ENCODE peak calls at places on chromosomes 7 and 10, in eight cellular contexts. One of them, this sample, is unnamed.

GRCh38 chr10:98418596-98419265 is 3.7 kb upstream of the PYROXD2 start:
- DNase-seq in AG20443: no peak
- DNase-seq in stimulated activated CD4-positive, alpha-beta T cell treated with anti-CD3 and anti-CD28 coated beads, TNF-alpha, amount 100 ng/mL, for 1 hour: no peak
- DNase-seq in hypothalamus: no peak
- DNase-seq in endothelial cell of umbilical vein: no peak
- DNase-seq in heart left ventricle: no peak
- DNase-seq in lower lobe of right lung: no peak
- DNase-seq in islet precursor cell: peak
- DNase-seq in this sample: no peak

GRCh38 chr10:80164596-80164995 is 32.1 kb downstream of the PLAC9 start:
- DNase-seq in AG20443: no peak
- DNase-seq in islet precursor cell: no peak
- DNase-seq in lower lobe of right lung: no peak
- DNase-seq in heart left ventricle: no peak
- DNase-seq in stimulated activated CD4-positive, alpha-beta T cell treated with anti-CD3 and anti-CD28 coated beads, TNF-alpha, amount 100 ng/mL, for 1 hour: no peak
- DNase-seq in endothelial cell of umbilical vein: no peak
- DNase-seq in hypothalamus: no peak
- DNase-seq in this sample: no peak

GRCh38 chr10:44756235-44756634 is 154.9 kb upstream of the TMEM72 start:
- DNase-seq in heart left ventricle: no peak
- DNase-seq in endothelial cell of umbilical vein: peak
- DNase-seq in hypothalamus: no peak
- DNase-seq in AG20443: peak
- DNase-seq in lower lobe of right lung: no peak
- DNase-seq in islet precursor cell: no peak
- DNase-seq in stimulated activated CD4-positive, alpha-beta T cell treated with anti-CD3 and anti-CD28 coated beads, TNF-alpha, amount 100 ng/mL, for 1 hour: no peak
- DNase-seq in this sample: no peak

GRCh38 chr10:103688451-103688850 is 166.9 kb downstream of the SH3PXD2A start:
- DNase-seq in stimulated activated CD4-positive, alpha-beta T cell treated with anti-CD3 and anti-CD28 coated beads, TNF-alpha, amount 100 ng/mL, for 1 hour: no peak
- DNase-seq in lower lobe of right lung: no peak
- DNase-seq in AG20443: no peak
- DNase-seq in hypothalamus: no peak
- DNase-seq in heart left ventricle: no peak
- DNase-seq in endothelial cell of umbilical vein: no peak
- DNase-seq in islet precursor cell: no peak
- DNase-seq in this sample: no peak

GRCh38 chr10:79434223-79434687 is 11.2 kb downstream of the ZCCHC24 start:
- DNase-seq in islet precursor cell: no peak
- DNase-seq in AG20443: no peak
- DNase-seq in lower lobe of right lung: no peak
- DNase-seq in heart left ventricle: no peak
- DNase-seq in hypothalamus: no peak
- DNase-seq in stimulated activated CD4-positive, alpha-beta T cell treated with anti-CD3 and anti-CD28 coated beads, TNF-alpha, amount 100 ng/mL, for 1 hour: no peak
- DNase-seq in endothelial cell of umbilical vein: no peak
- DNase-seq in this sample: no peak

GRCh38 chr7:128738570-128739047 is 550 bp upstream of the CALU start:
- DNase-seq in hypothalamus: no peak
- DNase-seq in stimulated activated CD4-positive, alpha-beta T cell treated with anti-CD3 and anti-CD28 coated beads, TNF-alpha, amount 100 ng/mL, for 1 hour: peak
- DNase-seq in AG20443: no peak
- DNase-seq in lower lobe of right lung: no peak
- DNase-seq in heart left ventricle: no peak
- DNase-seq in islet precursor cell: peak
- DNase-seq in endothelial cell of umbilical vein: no peak
- DNase-seq in this sample: no peak

GRCh38 chr10:1807196-1807595 is 69.9 kb upstream of the ADARB2 start:
- DNase-seq in heart left ventricle: no peak
- DNase-seq in stimulated activated CD4-positive, alpha-beta T cell treated with anti-CD3 and anti-CD28 coated beads, TNF-alpha, amount 100 ng/mL, for 1 hour: no peak
- DNase-seq in islet precursor cell: no peak
- DNase-seq in hypothalamus: no peak
- DNase-seq in AG20443: no peak
- DNase-seq in lower lobe of right lung: no peak
- DNase-seq in endothelial cell of umbilical vein: no peak
- DNase-seq in this sample: no peak

GRCh38 chr10:109968954-109969644 is 38.7 kb upstream of the ADD3 start:
- DNase-seq in endothelial cell of umbilical vein: no peak
- DNase-seq in islet precursor cell: no peak
- DNase-seq in hypothalamus: peak
- DNase-seq in heart left ventricle: no peak
- DNase-seq in lower lobe of right lung: no peak
- DNase-seq in stimulated activated CD4-positive, alpha-beta T cell treated with anti-CD3 and anti-CD28 coated beads, TNF-alpha, amount 100 ng/mL, for 1 hour: no peak
- DNase-seq in AG20443: no peak
- DNase-seq in this sample: no peak

GRCh38 chr10:1187855-1188555 is 131.8 kb downstream of the WDR37 start:
- DNase-seq in lower lobe of right lung: no peak
- DNase-seq in endothelial cell of umbilical vein: no peak
- DNase-seq in stimulated activated CD4-positive, alpha-beta T cell treated with anti-CD3 and anti-CD28 coated beads, TNF-alpha, amount 100 ng/mL, for 1 hour: no peak
- DNase-seq in hypothalamus: peak
- DNase-seq in AG20443: no peak
- DNase-seq in heart left ventricle: no peak
- DNase-seq in islet precursor cell: peak
- DNase-seq in this sample: peak

GRCh38 chr7:28130277-28130676 is 50.3 kb downstream of the JAZF1 start:
- DNase-seq in islet precursor cell: no peak
- DNase-seq in stimulated activated CD4-positive, alpha-beta T cell treated with anti-CD3 and anti-CD28 coated beads, TNF-alpha, amount 100 ng/mL, for 1 hour: no peak
- DNase-seq in hypothalamus: no peak
- DNase-seq in heart left ventricle: no peak
- DNase-seq in AG20443: peak
- DNase-seq in lower lobe of right lung: no peak
- DNase-seq in endothelial cell of umbilical vein: no peak
- DNase-seq in this sample: no peak

GRCh38 chr10:19498348-19499290 is 317.6 kb upstream of the PLXDC2 start:
- DNase-seq in heart left ventricle: no peak
- DNase-seq in endothelial cell of umbilical vein: no peak
- DNase-seq in AG20443: no peak
- DNase-seq in islet precursor cell: no peak
- DNase-seq in stimulated activated CD4-positive, alpha-beta T cell treated with anti-CD3 and anti-CD28 coated beads, TNF-alpha, amount 100 ng/mL, for 1 hour: no peak
- DNase-seq in hypothalamus: no peak
- DNase-seq in lower lobe of right lung: no peak
- DNase-seq in this sample: no peak

GRCh38 chr7:150327308-150327707 is 4.0 kb upstream of the ACTR3C start:
- DNase-seq in lower lobe of right lung: no peak
- DNase-seq in hypothalamus: no peak
- DNase-seq in endothelial cell of umbilical vein: no peak
- DNase-seq in stimulated activated CD4-positive, alpha-beta T cell treated with anti-CD3 and anti-CD28 coated beads, TNF-alpha, amount 100 ng/mL, for 1 hour: no peak
- DNase-seq in islet precursor cell: peak
- DNase-seq in AG20443: no peak
- DNase-seq in heart left ventricle: no peak
- DNase-seq in this sample: no peak

GRCh38 chr7:34727464-34727995 is 69.5 kb downstream of the NPSR1 start:
- DNase-seq in endothelial cell of umbilical vein: no peak
- DNase-seq in heart left ventricle: no peak
- DNase-seq in lower lobe of right lung: no peak
- DNase-seq in islet precursor cell: no peak
- DNase-seq in AG20443: no peak
- DNase-seq in stimulated activated CD4-positive, alpha-beta T cell treated with anti-CD3 and anti-CD28 coated beads, TNF-alpha, amount 100 ng/mL, for 1 hour: no peak
- DNase-seq in hypothalamus: no peak
- DNase-seq in this sample: no peak

GRCh38 chr10:71713135-71714040 is 6.2 kb downstream of the C10orf105 start:
- DNase-seq in heart left ventricle: peak
- DNase-seq in islet precursor cell: no peak
- DNase-seq in stimulated activated CD4-positive, alpha-beta T cell treated with anti-CD3 and anti-CD28 coated beads, TNF-alpha, amount 100 ng/mL, for 1 hour: no peak
- DNase-seq in endothelial cell of umbilical vein: peak
- DNase-seq in hypothalamus: peak
- DNase-seq in lower lobe of right lung: peak
- DNase-seq in AG20443: peak
- DNase-seq in this sample: peak

GRCh38 chr10:110914411-110914810 is 4.6 kb downstream of the BBIP1 start:
- DNase-seq in islet precursor cell: no peak
- DNase-seq in stimulated activated CD4-positive, alpha-beta T cell treated with anti-CD3 and anti-CD28 coated beads, TNF-alpha, amount 100 ng/mL, for 1 hour: no peak
- DNase-seq in AG20443: no peak
- DNase-seq in heart left ventricle: no peak
- DNase-seq in lower lobe of right lung: no peak
- DNase-seq in hypothalamus: no peak
- DNase-seq in endothelial cell of umbilical vein: no peak
- DNase-seq in this sample: no peak

GRCh38 chr7:78437118-78437517 is 638.5 kb downstream of the PHTF2 start:
- DNase-seq in lower lobe of right lung: no peak
- DNase-seq in AG20443: peak
- DNase-seq in islet precursor cell: peak
- DNase-seq in heart left ventricle: no peak
- DNase-seq in endothelial cell of umbilical vein: no peak
- DNase-seq in stimulated activated CD4-positive, alpha-beta T cell treated with anti-CD3 and anti-CD28 coated beads, TNF-alpha, amount 100 ng/mL, for 1 hour: no peak
- DNase-seq in hypothalamus: no peak
- DNase-seq in this sample: no peak